ENCODE peak calls at places on chromosomes 7 and 10, in nine cellular contexts. Q is esophagus muscularis mucosa, O is transverse colon, A is psoas muscle, G is aorta, T is body of pancreas, J is tibial nerve, L is ovary, E is GM23248. W is an unnamed sample. For H3K4me1 and H3K9me3, the result is how much of the 10 kb centered on the place peaks cover.

GRCh38 chr7:116999316-116999715 is 46.0 kb downstream of the ST7 start:
- DNase-seq in Q (no peak), O (no peak), A (no peak), G (no peak), T (no peak), J (no peak), L (no peak), E (no peak), W (no peak)

GRCh38 chr7:22111661-22112060 is 166.0 kb upstream of the CDCA7L start:
- DNase-seq in Q (no peak), O (no peak), A (no peak), G (no peak), T (no peak), J (no peak), L (no peak), E (no peak), W (no peak)

GRCh38 chr7:138875794-138876193 is 77.8 kb upstream of the ATP6V0A4 start:
- DNase-seq in Q (no peak), O (no peak), A (no peak), G (no peak), T (no peak), J (no peak), L (no peak), E (peak), W (no peak)

GRCh38 chr7:95469850-95470249 is 15.9 kb upstream of the ASB4 start:
- DNase-seq in Q (no peak), O (no peak), A (no peak), G (no peak), T (no peak), J (no peak), L (no peak), E (no peak), W (no peak)

GRCh38 chr10:13904053-13904452 is 317.3 kb downstream of the PRPF18 start:
- DNase-seq in Q (no peak), O (no peak), A (no peak), G (no peak), T (no peak), J (no peak), L (no peak), E (no peak), W (no peak)

GRCh38 chr10:97923476-97923875 is 73.8 kb downstream of the GOLGA7B start:
- DNase-seq in Q (no peak), O (no peak), A (no peak), G (peak), T (no peak), J (no peak), L (no peak), E (no peak), W (no peak)

GRCh38 chr10:99560277-99561126 is 27.8 kb downstream of the NKX2-3 start:
- DNase-seq in Q (no peak), O (peak), A (no peak), G (no peak), T (peak), J (peak), L (no peak), E (peak), W (peak)

GRCh38 chr10:133611079-133611478 is 15.5 kb downstream of the FRG2B start:
- DNase-seq in Q (peak), O (no peak), A (no peak), G (no peak), T (no peak), J (no peak), L (no peak), E (no peak), W (no peak)

GRCh38 chr7:66747385-66748126 is 7.0 kb downstream of the RABGEF1 start:
- DNase-seq in Q (no peak), O (no peak), A (no peak), G (no peak), T (no peak), J (no peak), L (no peak), E (peak), W (no peak)

GRCh38 chr7:22332481-22332880 is 24.5 kb downstream of the RAPGEF5 start:
- DNase-seq in Q (peak), O (no peak), A (no peak), G (no peak), T (no peak), J (no peak), L (no peak), E (no peak), W (no peak)

GRCh38 chr7:96713037-96713436 is 3.4 kb upstream of the SEM1 start:
- DNase-seq in Q (no peak), O (no peak), A (no peak), G (no peak), T (no peak), J (no peak), L (no peak), E (no peak), W (no peak)

GRCh38 chr7:119374436-119374835 is 898.5 kb upstream of the KCND2 start:
- DNase-seq in Q (no peak), O (no peak), A (no peak), G (no peak), T (no peak), J (no peak), L (no peak), E (no peak), W (no peak)

GRCh38 chr7:148588168-148588890 is 2.2 kb upstream of the C7orf33 start:
- DNase-seq in Q (no peak), O (no peak), A (no peak), G (no peak), T (no peak), J (no peak), L (no peak), E (no peak), W (no peak)

GRCh38 chr10:132547421-132547861 is 9.9 kb downstream of the INPP5A start:
- DNase-seq in Q (no peak), O (no peak), A (peak), G (peak), T (no peak), J (no peak), L (no peak), E (no peak), W (no peak)

DNA sequence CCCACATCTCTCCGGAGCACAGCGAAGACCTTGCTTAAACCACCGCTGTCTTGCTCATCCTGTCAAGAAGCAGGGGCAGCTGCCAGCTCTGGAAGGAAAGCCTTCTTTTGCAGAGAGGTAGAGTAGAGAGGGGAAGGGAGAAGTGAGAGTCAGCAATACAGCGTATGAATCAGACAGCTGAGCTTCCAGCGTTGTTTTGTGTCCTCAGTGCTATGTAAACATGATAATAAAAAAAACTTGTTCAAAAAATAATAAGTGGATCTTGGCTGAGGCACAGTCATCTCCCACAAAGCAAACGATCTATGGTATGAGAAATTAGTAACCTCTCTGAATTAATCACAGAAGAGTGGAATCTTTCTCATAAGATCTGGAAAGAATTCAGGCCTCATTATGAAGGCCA is 29.7 kb downstream of the CHST15 start:
- DNase-seq in Q (no peak), O (peak), A (no peak), G (peak), T (no peak), J (no peak), L (peak), E (peak), W (peak)
- H3K4me3 ChIP-seq in Q (no peak), O (no peak), A (no peak), G (no peak), T (no peak), J (no peak), L (no peak), E (no peak), W (no peak)

GRCh38 chr10:69220510-69220909 is 378 bp downstream of the HKDC1 start:
- DNase-seq in Q (no peak), O (no peak), A (no peak), G (no peak), T (no peak), J (no peak), L (no peak), E (no peak), W (peak)

GRCh38 chr10:69224862-69225657 is 4.9 kb downstream of the HKDC1 start:
- DNase-seq in Q (no peak), O (no peak), A (no peak), G (no peak), T (no peak), J (no peak), L (no peak), E (peak), W (no peak)

GRCh38 chr10:69220041-69220451 is at the start of gene HKDC1:
- DNase-seq in Q (no peak), O (no peak), A (no peak), G (no peak), T (peak), J (no peak), L (no peak), E (no peak), W (no peak)

GRCh38 chr10:69223028-69223342 is 2.9 kb downstream of the HKDC1 start:
- DNase-seq in Q (no peak), O (no peak), A (no peak), G (no peak), T (no peak), J (no peak), L (no peak), E (no peak), W (no peak)

DNA sequence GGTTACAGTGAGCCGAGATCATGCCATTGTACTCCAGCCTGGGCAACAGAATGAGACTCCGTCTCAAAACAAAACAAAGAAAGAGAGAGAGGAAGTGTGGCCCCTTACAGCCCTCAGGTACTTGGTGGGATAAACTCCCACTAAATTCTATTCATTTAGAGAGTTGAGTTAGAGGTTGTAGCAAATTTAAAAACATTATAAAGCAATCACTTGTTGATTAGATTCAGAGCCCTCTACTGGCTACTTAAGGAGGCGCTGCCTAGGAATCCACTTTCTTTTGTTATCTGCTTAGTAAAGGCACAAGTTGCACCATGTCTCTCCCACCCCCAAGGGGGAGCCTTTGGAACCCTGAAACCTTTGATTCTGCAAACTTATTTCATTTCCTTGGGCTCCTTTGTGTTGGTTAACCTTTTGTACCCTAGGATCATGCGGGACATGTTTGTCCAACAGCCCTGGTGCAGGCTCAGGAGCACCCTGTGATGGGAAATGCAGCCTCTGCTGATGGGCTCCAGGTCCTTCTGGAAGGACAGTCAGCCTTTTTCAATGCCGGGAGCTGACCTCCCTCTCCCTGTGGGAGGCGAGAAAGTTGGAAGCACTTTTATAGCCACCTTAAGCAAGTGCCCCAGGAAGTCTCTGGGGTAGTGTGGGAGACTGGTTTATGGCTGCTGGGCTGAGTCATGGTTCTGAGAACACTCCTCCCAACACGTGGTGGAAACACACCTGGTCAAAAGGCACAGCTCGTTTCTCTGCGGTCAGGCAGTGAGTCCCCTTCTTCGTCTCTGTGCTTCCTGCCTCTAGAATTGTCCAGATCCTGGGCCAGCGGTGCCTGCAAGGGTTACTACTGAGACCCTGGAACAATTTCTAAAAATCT is 2.3 kb downstream of the HKDC1 start:
- DNase-seq in Q (no peak), O (peak), A (no peak), G (no peak), T (peak), J (peak), L (no peak), E (peak), W (no peak)
- H3K4me1 ChIP-seq in Q (under half), O (under half), A (under half), G (under half), T (under half), J (under half), L (under half), E (under half), W (under half)

GRCh38 chr10:4819707-4820106 is 6.3 kb upstream of the AKR1E2 start:
- DNase-seq in Q (no peak), O (no peak), A (no peak), G (no peak), T (no peak), J (no peak), L (no peak), E (no peak), W (no peak)
- H3K9me3 ChIP-seq in Q (under half), O (under half), A (under half), G (under half), T (under half), J (under half), L (under half), E (under half), W (under half)

GRCh38 chr7:127589901-127590300 is 1.7 kb downstream of the ARF5 start:
- DNase-seq in Q (no peak), O (no peak), A (no peak), G (no peak), T (no peak), J (no peak), L (no peak), E (peak), W (no peak)
- H3K4me3 ChIP-seq in Q (no peak), O (no peak), A (no peak), G (no peak), T (no peak), J (no peak), L (no peak), E (peak), W (no peak)

GRCh38 chr7:74289018-74289659 is at the start of gene CLIP2:
- DNase-seq in Q (peak), O (peak), A (peak), G (peak), T (peak), J (peak), L (peak), E (peak), W (peak)

GRCh38 chr7:74289660-74290589 is 718 bp downstream of the CLIP2 start:
- DNase-seq in Q (no peak), O (peak), A (peak), G (peak), T (peak), J (no peak), L (peak), E (peak), W (no peak)

GRCh38 chr7:74286131-74286530 is 3.1 kb upstream of the CLIP2 start:
- DNase-seq in Q (no peak), O (no peak), A (no peak), G (no peak), T (no peak), J (no peak), L (no peak), E (no peak), W (no peak)

GRCh38 chr7:74288034-74288881 is 949 bp upstream of the CLIP2 start:
- DNase-seq in Q (no peak), O (no peak), A (no peak), G (no peak), T (no peak), J (no peak), L (no peak), E (peak), W (no peak)

GRCh38 chr7:74287303-74288033 is 1.7 kb upstream of the CLIP2 start:
- DNase-seq in Q (no peak), O (peak), A (no peak), G (no peak), T (no peak), J (no peak), L (no peak), E (no peak), W (no peak)
- H3K4me1 ChIP-seq in Q (under half), O (half or more), A (under half), G (under half), T (under half), J (under half), L (under half), E (under half), W (under half)

W was measured in lung.